ENCODE peak calls at places on chromosomes 3 and 15, in five cellular contexts. H is activated CD8-positive, alpha-beta memory T cell treated with anti-CD3 and anti-CD28 coated beads for 4 hours; M is NCI-H345; B is smooth muscle cell of the brain vasculature; G is NCI-H460. O is an unnamed sample.

GRCh38 chr3:37032961-37033360 is 39.6 kb downstream of the MLH1 start:
- DNase-seq in B (no peak), M (no peak), G (no peak), H (no peak), O (no peak)

GRCh38 chr3:11638669-11639402 is 4.9 kb downstream of the VGLL4 start:
- DNase-seq in H (no peak), G (no peak), B (no peak), M (no peak), O (no peak)

GRCh38 chr3:194633349-194634004 is at the start of gene TMEM44:
- DNase-seq in H (peak), M (peak), G (peak), B (no peak), O (peak)

GRCh38 chr3:160180581-160181216 is 44.5 kb upstream of the C3orf80 start:
- DNase-seq in G (no peak), B (no peak), M (no peak), H (no peak), O (no peak)

GRCh38 chr15:101024111-101024695 is 105.0 kb downstream of the LRRK1 start:
- DNase-seq in G (no peak), B (peak), M (no peak), H (no peak), O (no peak)

GRCh38 chr15:77446840-77447390 is 26.2 kb downstream of the HMG20A start:
- DNase-seq in M (no peak), G (no peak), H (no peak), B (no peak), O (no peak)

GRCh38 chr3:150765949-150766720 is 3.2 kb upstream of the SIAH2 start:
- DNase-seq in B (no peak), H (no peak), G (no peak), M (no peak), O (no peak)

GRCh38 chr3:190533511-190534282 is 19.8 kb downstream of the IL1RAP start:
- DNase-seq in M (no peak), G (peak), H (no peak), B (no peak), O (no peak)

GRCh38 chr3:159941043-159941994 is 47.3 kb upstream of the IL12A start:
- DNase-seq in G (no peak), H (no peak), B (no peak), M (no peak), O (no peak)

GRCh38 chr3:155102329-155102728 is 22.2 kb downstream of the MME start:
- DNase-seq in G (no peak), H (no peak), B (no peak), M (no peak), O (no peak)

GRCh38 chr15:62824111-62824737 is 218.3 kb upstream of the TPM1 start:
- DNase-seq in H (no peak), M (no peak), G (no peak), B (no peak), O (no peak)

GRCh38 chr3:194861375-194861774 is 175.7 kb downstream of the FAM43A start:
- DNase-seq in H (no peak), B (no peak), M (no peak), G (no peak), O (no peak)

GRCh38 chr15:64017591-64018163 is 28.6 kb downstream of the DAPK2 start:
- DNase-seq in B (no peak), G (no peak), H (no peak), M (no peak), O (no peak)

GRCh38 chr3:130242850-130243569 is 102.5 kb upstream of the COL6A5 start:
- DNase-seq in B (no peak), M (peak), H (no peak), G (no peak), O (no peak)

GRCh38 chr15:64476550-64476949 is 16.2 kb downstream of the ZNF609 start:
- DNase-seq in M (no peak), G (no peak), H (no peak), B (no peak), O (no peak)

GRCh38 chr3:145696011-145696410 is 465.0 kb downstream of the PLOD2 start:
- DNase-seq in M (no peak), G (no peak), H (no peak), B (no peak), O (no peak)

GRCh38 chr3:144381607-144382006 is 410.0 kb downstream of the DIPK2A start:
- DNase-seq in M (no peak), G (no peak), H (no peak), B (no peak), O (no peak)

GRCh38 chr3:101701696-101702634 is 15.4 kb upstream of the RPL24 start:
- DNase-seq in M (no peak), H (no peak), G (no peak), B (no peak), O (no peak)